ENCODE peak calls at places on chromosome 15, in six cellular contexts. P is NT2/D1, V is MG63, A is suprapubic skin, N is A549, I is HL-60. D is an unnamed sample.

GRCh38 chr15:56760186-56760585 is 26.9 kb upstream of the ZNF280D start:
- DNase-seq in A (no peak), V (no peak), I (no peak), N (no peak), P (no peak), D (peak; percentile 73)

GRCh38 chr15:33068531-33068990 is 126.0 kb downstream of the FMN1 start:
- DNase-seq in I (no peak), N (peak; percentile 64), A (peak; percentile 72), V (peak; percentile 74), P (no peak), D (no peak)

GRCh38 chr15:88613074-88613944 is 7.8 kb upstream of the AEN start:
- DNase-seq in A (no peak), I (no peak), N (no peak), P (peak; percentile 76), V (no peak), D (no peak)

GRCh38 chr15:100692259-100692658 is 89.9 kb downstream of the ASB7 start:
- DNase-seq in P (no peak), N (no peak), V (no peak), A (no peak), I (no peak), D (no peak)

GRCh38 chr15:23647421-23648375 is at the start of gene MAGEL2:
- DNase-seq in A (no peak), P (no peak), N (no peak), V (no peak), I (no peak), D (no peak)

GRCh38 chr15:51227967-51228783 is 110.2 kb downstream of the CYP19A1 start:
- DNase-seq in I (peak; percentile 52), A (no peak), N (peak; percentile 72), V (peak; percentile 85), P (peak; percentile 32), D (no peak)

GRCh38 chr15:98799461-98799971 is 151.2 kb downstream of the IGF1R start:
- DNase-seq in I (peak; percentile 30), P (no peak), V (no peak), N (peak; percentile 57), A (no peak), D (peak; percentile 59)

GRCh38 chr15:29139540-29140459 is 129.8 kb downstream of the NSMCE3 start:
- DNase-seq in V (peak; percentile 9), A (peak; percentile 40), P (peak; percentile 51), N (peak; percentile 86), I (peak; percentile 14), D (peak; percentile 80)

GRCh38 chr15:100174532-100174931 is 167.2 kb downstream of the ADAMTS17 start:
- DNase-seq in N (no peak), V (no peak), P (no peak), I (no peak), A (no peak), D (no peak)

GRCh38 chr15:66787472-66787871 is 85.4 kb downstream of the SMAD6 start:
- DNase-seq in I (no peak), N (no peak), V (no peak), A (peak; percentile 26), P (no peak), D (no peak)

GRCh38 chr15:68806220-68807105 is 14.2 kb downstream of the ANP32A start:
- DNase-seq in N (no peak), V (no peak), P (no peak), I (no peak), A (peak; percentile 25), D (no peak)

GRCh38 chr15:85494035-85494793 is 113.8 kb downstream of the AKAP13 start:
- DNase-seq in A (no peak), P (no peak), N (peak; percentile 92), I (no peak), V (peak; percentile 13), D (no peak)
- H3K4me3 ChIP-seq in A (no peak overlapping the region), P (no peak overlapping the region), N (no peak overlapping the region), I (no peak overlapping the region), V (no peak overlapping the region), D (no peak overlapping the region)

GRCh38 chr15:46703871-46704637 is 1013.3 kb upstream of the SEMA6D start:
- DNase-seq in V (no peak), N (no peak), I (no peak), A (no peak), P (no peak), D (no peak)

GRCh38 chr15:46707452-46707851 is 1009.9 kb upstream of the SEMA6D start:
- DNase-seq in V (no peak), P (no peak), A (no peak), N (no peak), I (no peak), D (no peak)

GRCh38 chr15:46709461-46709860 is 1007.8 kb upstream of the SEMA6D start:
- DNase-seq in A (no peak), N (no peak), V (no peak), I (no peak), P (no peak), D (no peak)

GRCh38 chr15:46710561-46710960 is 1006.7 kb upstream of the SEMA6D start:
- DNase-seq in A (no peak), V (no peak), P (no peak), I (no peak), N (no peak), D (no peak)

GRCh38 chr15:46708226-46708625 is 1009.1 kb upstream of the SEMA6D start:
- DNase-seq in A (no peak), N (no peak), V (no peak), P (no peak), I (no peak), D (no peak)
- H3K4me3 ChIP-seq in A (no peak overlapping the region), N (no peak overlapping the region), V (no peak overlapping the region), P (no peak overlapping the region), I (no peak overlapping the region), D (no peak overlapping the region)

GRCh38 chr15:58331562-58331902 is 100.3 kb upstream of the LIPC start:
- DNase-seq in V (no peak), P (no peak), I (no peak), N (no peak), A (no peak), D (no peak)
- H3K4me3 ChIP-seq in V (no peak overlapping the region), P (no peak overlapping the region), I (peak overlapping the region; percentile 22), N (peak overlapping the region; percentile 1), A (no peak overlapping the region), D (no peak overlapping the region)

DNA sequence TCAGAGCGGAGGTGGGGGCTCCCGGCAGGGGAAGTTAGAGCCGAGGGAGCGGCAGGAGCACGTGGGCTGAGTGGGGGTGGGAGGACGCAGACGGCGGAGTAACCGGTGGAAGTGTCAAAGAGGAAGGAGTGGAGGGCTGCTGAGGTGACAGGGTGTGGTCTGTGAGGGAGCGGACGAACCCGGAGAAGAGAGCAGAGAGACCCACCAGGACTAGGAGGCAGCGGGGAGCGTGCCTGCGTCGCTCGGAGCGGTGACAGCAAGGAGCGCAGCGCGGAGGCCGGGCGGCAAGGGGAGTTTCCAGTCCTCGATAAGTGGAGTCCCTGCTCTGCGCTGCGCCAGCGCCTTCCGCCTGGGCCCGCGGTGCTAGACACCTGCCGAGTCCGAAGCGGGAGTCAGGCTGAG is 533.3 kb upstream of the SEMA6D start:
- DNase-seq in A (no peak), I (peak; percentile 2), V (no peak), P (no peak), N (no peak), D (no peak)
- H3K4me3 ChIP-seq in A (peak overlapping the region; percentile 58), I (no peak overlapping the region), V (peak overlapping the region; percentile 45), P (peak overlapping the region; percentile 46), N (no peak overlapping the region), D (no peak overlapping the region)

GRCh38 chr15:76140069-76140454 is 80.3 kb downstream of the TMEM266 start:
- DNase-seq in N (no peak), P (no peak), V (no peak), A (no peak), I (no peak), D (no peak)
- H3K4me3 ChIP-seq in N (no peak overlapping the region), P (no peak overlapping the region), V (no peak overlapping the region), A (peak overlapping the region; percentile 2), I (no peak overlapping the region), D (no peak overlapping the region)

GRCh38 chr15:60916674-60917468 is 312.2 kb downstream of the RORA start:
- DNase-seq in V (peak; percentile 67), A (peak; percentile 92), N (peak; percentile 35), P (peak; percentile 89), I (peak; percentile 56), D (peak; percentile 88)
- H3K4me3 ChIP-seq in V (no peak overlapping the region), A (no peak overlapping the region), N (no peak overlapping the region), P (no peak overlapping the region), I (no peak overlapping the region), D (no peak overlapping the region)

DNA sequence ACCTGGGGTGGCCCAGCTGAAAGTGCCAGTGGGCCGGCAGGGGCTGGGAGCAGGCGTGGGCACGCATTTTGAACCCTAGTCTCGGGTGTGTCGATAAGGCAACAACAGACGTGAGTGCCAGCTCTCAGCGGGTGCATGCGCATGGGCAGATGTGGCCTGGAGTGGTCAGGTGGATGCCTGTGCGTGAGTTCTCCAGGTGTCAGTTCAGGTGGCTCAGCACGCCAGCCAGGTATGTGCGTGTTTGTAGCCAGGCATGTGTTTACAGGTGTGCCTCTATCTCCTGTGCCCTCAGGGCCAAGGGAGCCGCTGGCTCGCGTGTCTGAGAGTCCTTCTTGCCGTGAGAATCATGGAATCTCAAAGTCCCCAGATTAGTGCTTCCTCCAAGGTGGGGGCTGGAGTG is 14.8 kb downstream of the CYP1A2 start:
- DNase-seq in A (no peak), N (no peak), I (no peak), V (no peak), P (no peak), D (no peak)
- H3K4me3 ChIP-seq in A (no peak overlapping the region), N (no peak overlapping the region), I (no peak overlapping the region), V (no peak overlapping the region), P (no peak overlapping the region), D (no peak overlapping the region)